ENCODE peak calls at places on chromosomes 3 and 15, in nine cellular contexts. A is LoVo; L is ELR; H is iris pigment epithelial cell; B is hepatic stellate cell; M is GM23248; Y is stimulated activated naive CD8-positive, alpha-beta T cell treated with anti-CD3 and anti-CD28 coated beads, Interleukin-15, Interleukin-2, amounts not matched to agents 100 U/mL and 50 U/mL, for 24 hours; O is effector CD4-positive, alpha-beta T cell; S is thoracic aorta. F is an unnamed sample.

GRCh38 chr3:150414273-150414672 is 6.2 kb downstream of the TSC22D2 start:
- DNase-seq in O (no peak), M (peak; percentile 83), B (no peak), H (peak; percentile 67), L (peak; percentile 83), S (no peak), Y (no peak), A (no peak), F (peak; percentile 55)

GRCh38 chr15:60591491-60592385 is 112.8 kb upstream of the ICE2 start:
- DNase-seq in Y (peak; percentile 66), H (peak; percentile 35), M (peak; percentile 70), A (peak; percentile 38), S (no peak), B (peak; percentile 41), L (peak; percentile 22), O (peak; percentile 39), F (peak; percentile 66)

GRCh38 chr3:98457543-98457942 is 5.5 kb upstream of the OR5K1 start:
- DNase-seq in Y (no peak), H (no peak), A (no peak), B (no peak), M (no peak), O (no peak), L (peak; percentile 3), S (no peak), F (no peak)

GRCh38 chr3:53194218-53195065 is 33.4 kb downstream of the PRKCD start:
- DNase-seq in L (peak; percentile 19), Y (no peak), S (no peak), H (peak; percentile 75), A (no peak), O (no peak), B (no peak), M (peak; percentile 5), F (peak; percentile 47)

GRCh38 chr3:52527039-52527731 is 6.5 kb downstream of the NT5DC2 start:
- DNase-seq in B (no peak), L (peak; percentile 20), S (no peak), M (no peak), A (no peak), O (no peak), H (no peak), Y (no peak), F (peak; percentile 23)

GRCh38 chr3:172061724-172062184 is 22.4 kb downstream of the FNDC3B start:
- DNase-seq in L (no peak), A (no peak), Y (no peak), B (no peak), H (peak; percentile 47), S (no peak), M (peak; percentile 54), O (no peak), F (no peak)

GRCh38 chr3:149385617-149386298 is 8.3 kb upstream of the TM4SF1 start:
- DNase-seq in A (no peak), M (no peak), S (no peak), Y (no peak), L (no peak), H (no peak), O (no peak), B (no peak), F (no peak)

GRCh38 chr3:193030276-193030675 is 112.6 kb upstream of the MB21D2 start:
- DNase-seq in S (no peak), O (no peak), L (peak; percentile 47), B (no peak), M (peak; percentile 15), Y (no peak), H (peak; percentile 73), A (no peak), F (peak; percentile 28)

GRCh38 chr15:77905301-77905920 is 172.1 kb downstream of the TBC1D2B start:
- DNase-seq in Y (no peak), O (no peak), B (no peak), L (no peak), H (no peak), M (no peak), S (no peak), A (no peak), F (no peak)

GRCh38 chr3:128550471-128551126 is 57.6 kb upstream of the GATA2 start:
- DNase-seq in B (no peak), Y (no peak), M (no peak), O (no peak), S (no peak), A (no peak), H (no peak), L (no peak), F (no peak)

GRCh38 chr3:149454746-149455145 is 19.8 kb upstream of the TM4SF4 start:
- DNase-seq in H (peak; percentile 78), O (no peak), M (peak; percentile 81), L (no peak), S (no peak), B (no peak), A (no peak), Y (no peak), F (no peak)

F was measured in LHCN-M2.